ENCODE peak calls at places on chromosomes 2 and 18, in eight cellular contexts. K is NCI-H774, N is EL, F is neural crest cell, H is HuH-7.5, W is AG09309, R is NCI-H1105, D is aorta. O is an unnamed sample.

GRCh38 chr2:224764565-224765236 is 48.5 kb upstream of the CCDC195 start:
- DNase-seq in H (no peak), D (no peak), N (no peak), F (no peak), R (no peak), K (no peak), W (no peak), O (no peak)

GRCh38 chr2:205405194-205405593 is 277.1 kb upstream of the NRP2 start:
- DNase-seq in D (no peak), H (no peak), K (no peak), N (peak), R (no peak), W (no peak), F (no peak), O (no peak)

GRCh38 chr2:151729416-151729811 is 4.9 kb downstream of the NEB start:
- DNase-seq in N (no peak), H (no peak), D (no peak), W (no peak), R (no peak), F (no peak), K (no peak), O (no peak)

GRCh38 chr18:8462651-8463185 is 146.5 kb upstream of the RAB12 start:
- DNase-seq in W (no peak), N (no peak), F (no peak), K (no peak), R (no peak), H (no peak), D (no peak), O (no peak)

GRCh38 chr2:46117379-46117778 is 179.8 kb upstream of the EPAS1 start:
- DNase-seq in K (no peak), W (no peak), D (no peak), F (no peak), R (no peak), N (peak), H (no peak), O (no peak)

GRCh38 chr2:151176661-151177060 is 85.0 kb downstream of the RBM43 start:
- DNase-seq in R (no peak), K (no peak), H (no peak), W (no peak), N (no peak), F (no peak), D (no peak), O (no peak)

GRCh38 chr18:58911766-58912165 is 47.1 kb downstream of the ZNF532 start:
- DNase-seq in H (no peak), K (no peak), N (no peak), D (no peak), F (no peak), R (no peak), W (no peak), O (no peak)

GRCh38 chr2:160680294-160680693 is 186.7 kb upstream of the RBMS1 start:
- DNase-seq in D (no peak), F (no peak), H (no peak), N (no peak), W (no peak), R (no peak), K (no peak), O (no peak)

GRCh38 chr18:21262979-21263378 is 20.9 kb downstream of the GREB1L start:
- DNase-seq in W (no peak), F (peak), K (no peak), D (no peak), R (no peak), H (no peak), N (no peak), O (no peak)